ENCODE peak calls at places on chromosomes 16 and 17, in four cellular contexts. T is uterus, N is left ventricle myocardium inferior, W is endothelial cell of umbilical vein. X is an unnamed sample.

GRCh38 chr16:89320717-89321501 is 103.4 kb downstream of the ZNF778 start:
- DNase-seq in W (no peak), N (peak; percentile 64), T (no peak), X (no peak)

GRCh38 chr17:41211845-41212466 is 14.5 kb upstream of the KRTAP9-2 start:
- DNase-seq in W (no peak), T (no peak), N (no peak), X (no peak)

GRCh38 chr17:58694302-58694701 is 1.9 kb downstream of the RAD51C start:
- DNase-seq in W (no peak), N (no peak), T (no peak), X (no peak)

GRCh38 chr16:66958857-66959644 is 2.0 kb upstream of the CES3 start:
- DNase-seq in W (no peak), T (no peak), N (no peak), X (no peak)

GRCh38 chr17:44767493-44767892 is 8.7 kb downstream of the ADAM11 start:
- DNase-seq in W (no peak), N (no peak), T (no peak), X (no peak)

GRCh38 chr17:42561908-42562844 is at the start of gene COASY:
- DNase-seq in N (peak; percentile 95), W (peak; percentile 97), T (peak; percentile 96), X (peak; percentile 98)

GRCh38 chr16:51888021-51888420 is 658.9 kb downstream of the TOX3 start:
- DNase-seq in T (no peak), N (no peak), W (no peak), X (no peak)

GRCh38 chr16:87391324-87391949 is 699 bp upstream of the MAP1LC3B start:
- DNase-seq in T (peak; percentile 59), N (peak; percentile 77), W (no peak), X (peak; percentile 91)

GRCh38 chr16:50372611-50373344 is 4.0 kb upstream of the BRD7 start:
- DNase-seq in W (no peak), N (peak; percentile 53), T (no peak), X (no peak)

GRCh38 chr17:15109608-15110007 is 155.5 kb downstream of the PMP22 start:
- DNase-seq in T (no peak), N (no peak), W (no peak), X (no peak)

GRCh38 chr17:15108992-15109391 is 156.1 kb downstream of the PMP22 start:
- DNase-seq in N (no peak), W (no peak), T (no peak), X (no peak)

GRCh38 chr17:15112881-15113617 is 152.1 kb downstream of the PMP22 start:
- DNase-seq in N (no peak), W (no peak), T (no peak), X (no peak)
- H3K27ac ChIP-seq in N (peak overlapping the region; percentile 71), W (no peak overlapping the region), T (no peak overlapping the region), X (no peak overlapping the region)

GRCh38 chr17:68390888-68391545 is 66.3 kb downstream of the WIPI1 start:
- DNase-seq in N (no peak), W (no peak), T (peak; percentile 59), X (peak; percentile 59)
- H3K4me3 ChIP-seq in N (no peak overlapping the region), W (no peak overlapping the region), T (no peak overlapping the region), X (no peak overlapping the region)

DNA sequence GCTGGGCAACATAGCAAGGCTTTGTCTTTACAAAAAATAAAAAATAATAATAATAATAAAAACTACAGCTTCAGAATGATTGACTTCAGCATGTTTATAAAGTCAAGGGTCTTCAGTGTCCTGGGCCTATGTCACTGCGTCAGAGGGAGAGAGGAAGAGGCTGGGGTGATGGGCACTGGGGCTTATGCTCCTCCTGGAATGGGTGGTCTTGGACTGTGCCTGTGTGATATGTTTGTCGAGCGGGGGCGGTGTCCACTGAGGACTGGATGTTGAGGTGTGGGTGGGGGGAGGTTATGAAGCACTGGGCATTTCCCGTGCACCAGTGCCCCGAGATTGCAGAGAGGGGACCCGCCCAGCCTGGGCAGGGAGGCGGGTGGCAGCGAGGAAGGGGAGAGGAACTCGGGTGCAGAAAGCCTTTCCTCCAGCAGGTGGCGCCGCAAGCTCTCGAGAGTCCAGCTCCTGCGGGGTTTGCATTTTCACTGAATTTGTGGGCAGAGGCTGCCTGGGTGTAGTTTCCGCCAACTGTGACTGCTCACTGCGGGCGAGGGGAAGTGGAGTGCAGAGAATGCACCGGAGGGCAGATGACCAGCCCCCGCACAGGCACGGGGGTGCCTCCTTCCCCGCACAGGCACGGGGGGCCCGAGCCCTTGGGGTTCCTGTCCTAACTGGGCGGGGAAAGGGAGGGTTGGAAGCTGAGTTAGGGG is 190.5 kb downstream of the SEC14L1 start:
- DNase-seq in W (peak; percentile 78), N (peak; percentile 92), T (peak; percentile 93), X (peak; percentile 97)
- H3K4me1 ChIP-seq in W (peaks cover 5% of the 10 kb centered on the region), N (peaks cover 19% of the 10 kb centered on the region), T (peaks cover 4% of the 10 kb centered on the region), X (peaks cover 2% of the 10 kb centered on the region)

DNA sequence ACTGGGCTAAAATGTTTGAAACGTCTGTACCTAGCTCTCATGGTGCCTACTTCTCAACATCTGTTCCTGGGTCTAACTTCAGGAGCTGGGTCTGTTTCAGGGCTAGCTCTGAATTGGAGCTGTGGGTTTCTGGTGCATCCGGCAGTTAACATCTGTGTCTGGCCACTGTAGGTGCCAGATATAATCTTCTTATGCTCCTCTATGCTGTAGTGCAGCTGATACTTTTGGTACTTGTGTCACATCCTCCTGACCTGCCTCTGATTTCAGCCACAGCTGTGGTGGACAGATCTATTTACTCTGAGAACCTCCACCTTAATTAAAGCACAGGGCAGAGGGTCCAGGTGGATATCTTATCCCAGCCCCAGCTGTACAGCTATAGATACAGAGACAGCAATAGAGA is 496.5 kb upstream of the CDH11 start:
- DNase-seq in T (no peak), W (no peak), N (no peak), X (no peak)
- H3K27ac ChIP-seq in T (no peak overlapping the region), W (no peak overlapping the region), N (no peak overlapping the region), X (no peak overlapping the region)

GRCh38 chr16:684067-684794 is at the start of gene JMJD8:
- DNase-seq in W (peak; percentile 87), N (peak; percentile 98), T (peak; percentile 95), X (peak; percentile 99)

GRCh38 chr16:680967-681745 is 946 bp downstream of the STUB1 start:
- DNase-seq in T (no peak), N (no peak), W (peak; percentile 40), X (peak; percentile 67)

GRCh38 chr16:681746-682427 is 1.7 kb downstream of the STUB1 start:
- DNase-seq in W (no peak), N (no peak), T (no peak), X (peak; percentile 80)

GRCh38 chr16:683396-684066 is 603 bp downstream of the JMJD8 start:
- DNase-seq in W (no peak), T (no peak), N (no peak), X (no peak)

GRCh38 chr16:682493-683395 is 1.4 kb downstream of the JMJD8 start:
- DNase-seq in T (no peak), N (no peak), W (no peak), X (no peak)
- H3K4me3 ChIP-seq in T (no peak overlapping the region), N (peak overlapping the region; percentile 88), W (no peak overlapping the region), X (no peak overlapping the region)

GRCh38 chr16:86117756-86118155 is 218.8 kb downstream of the IRF8 start:
- DNase-seq in N (no peak), W (no peak), T (no peak), X (no peak)
- H3K4me1 ChIP-seq in N (no peaks in the 10 kb centered on the region), W (no peaks in the 10 kb centered on the region), T (no peaks in the 10 kb centered on the region), X (no peaks in the 10 kb centered on the region)

DNA sequence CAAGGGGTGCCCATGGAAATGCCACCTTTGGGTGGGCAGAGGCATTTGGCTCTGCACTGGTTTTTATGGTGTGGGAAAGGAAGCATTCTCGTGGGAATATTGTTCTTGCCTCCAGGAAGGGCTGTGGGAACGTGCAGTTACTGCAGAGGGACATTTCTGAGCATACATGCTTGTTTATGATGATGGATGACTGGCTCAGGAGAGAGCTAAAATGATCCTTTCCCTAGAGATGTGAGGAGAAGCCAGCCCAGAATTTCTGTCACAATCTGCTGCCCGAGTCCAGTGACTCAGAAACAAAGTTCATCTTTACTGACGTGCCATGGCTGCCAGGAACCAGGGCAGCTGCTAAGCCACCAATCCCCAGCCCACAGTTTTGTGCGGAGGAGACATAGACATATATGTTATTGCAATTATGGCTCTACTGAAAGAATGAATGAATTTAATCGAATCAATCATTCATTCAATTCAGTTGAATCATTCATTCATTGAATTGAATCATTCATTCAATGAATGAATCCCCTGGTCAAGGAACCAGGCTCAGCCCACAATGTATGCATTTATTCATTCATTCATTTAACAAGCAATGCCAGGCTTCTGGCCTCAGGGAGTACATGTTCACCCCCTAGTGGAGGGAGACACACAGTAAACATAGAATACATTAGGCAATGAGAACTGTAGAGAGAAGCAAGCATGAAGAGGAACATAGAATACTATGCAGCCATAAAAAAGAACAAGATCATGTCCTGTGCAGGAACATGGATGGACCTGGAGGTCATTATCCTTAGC is 414.4 kb upstream of the HSBP1 start:
- DNase-seq in W (no peak), N (no peak), T (no peak), X (no peak)
- H3K27ac ChIP-seq in W (no peak overlapping the region), N (peak overlapping the region; percentile 52), T (peak overlapping the region; percentile 47), X (no peak overlapping the region)

GRCh38 chr17:81242421-81243332 is 3.6 kb downstream of the NDUFAF8 start:
- DNase-seq in W (no peak), N (no peak), T (no peak), X (peak; percentile 45)
- H3K4me3 ChIP-seq in W (no peak overlapping the region), N (no peak overlapping the region), T (no peak overlapping the region), X (no peak overlapping the region)

GRCh38 chr16:4324479-4324868 is 8.6 kb downstream of the GLIS2 start:
- DNase-seq in W (no peak), N (no peak), T (no peak), X (no peak)

GRCh38 chr16:4323071-4323844 is 7.4 kb downstream of the GLIS2 start:
- DNase-seq in N (no peak), T (no peak), W (no peak), X (peak; percentile 79)

GRCh38 chr16:4322121-4323035 is 6.5 kb downstream of the GLIS2 start:
- DNase-seq in T (no peak), W (no peak), N (no peak), X (peak; percentile 48)

GRCh38 chr16:4324871-4325740 is 9.2 kb downstream of the GLIS2 start:
- DNase-seq in W (no peak), T (no peak), N (no peak), X (peak; percentile 87)

GRCh38 chr16:4323845-4324478 is 8.1 kb downstream of the GLIS2 start:
- DNase-seq in N (peak; percentile 70), W (no peak), T (peak; percentile 74), X (peak; percentile 91)
- H3K4me1 ChIP-seq in N (peaks cover 100% of the 10 kb centered on the region), W (peaks cover 30% of the 10 kb centered on the region), T (peaks cover 4% of the 10 kb centered on the region), X (peaks cover 29% of the 10 kb centered on the region)